ENCODE peak calls at places on chromosomes 5 and 9, in nine cellular contexts. X is CD8-positive, alpha-beta T cell; W is prostate gland; F is brain microvascular endothelial cell; P is choroid plexus epithelial cell; Q is osteocyte; H is cardiac muscle cell; C is fibroblast of lung; R is WTC11. N is an unnamed sample.

GRCh38 chr9:75418518-75418917 is 330.2 kb downstream of the OSTF1 start:
- DNase-seq in X (no peak), W (no peak), F (no peak), P (no peak), Q (no peak), H (no peak), C (no peak), R (no peak), N (no peak)

GRCh38 chr5:10860645-10861455 is 99.8 kb upstream of the DAP start:
- DNase-seq in X (no peak), W (no peak), F (peak; percentile 36), P (peak; percentile 41), Q (no peak), H (no peak), C (peak; percentile 27), R (no peak), N (no peak)

GRCh38 chr5:78930742-78931141 is 54.4 kb downstream of the ARSB start:
- DNase-seq in X (no peak), W (no peak), F (peak; percentile 83), P (peak; percentile 94), Q (no peak), H (peak; percentile 13), C (peak; percentile 13), R (no peak), N (no peak)

GRCh38 chr5:132180134-132180745 is 47.4 kb downstream of the P4HA2 start:
- DNase-seq in X (no peak), W (no peak), F (peak; percentile 26), P (peak; percentile 86), Q (no peak), H (peak; percentile 39), C (peak; percentile 81), R (no peak), N (no peak)

GRCh38 chr5:126988021-126988569 is 42.3 kb downstream of the MARCHF3 start:
- DNase-seq in X (peak; percentile 42), W (no peak), F (no peak), P (no peak), Q (no peak), H (no peak), C (no peak), R (no peak), N (no peak)

GRCh38 chr9:90098456-90098855 is 493.6 kb downstream of the GADD45G start:
- DNase-seq in X (no peak), W (no peak), F (no peak), P (no peak), Q (no peak), H (no peak), C (no peak), R (no peak), N (no peak)

GRCh38 chr9:91572044-91572443 is 148.4 kb upstream of the NFIL3 start:
- DNase-seq in X (no peak), W (peak; percentile 19), F (no peak), P (peak; percentile 11), Q (no peak), H (peak; percentile 42), C (peak; percentile 9), R (no peak), N (no peak)

GRCh38 chr9:124225945-124226344 is 31.8 kb upstream of the NEK6 start:
- DNase-seq in X (no peak), W (no peak), F (no peak), P (no peak), Q (no peak), H (no peak), C (no peak), R (no peak), N (no peak)

GRCh38 chr5:52787600-52788504 is at the start of the genes ITGA1 and PELO:
- DNase-seq in X (peak; percentile 65), W (peak; percentile 58), F (peak; percentile 83), P (peak; percentile 82), Q (peak; percentile 91), H (peak; percentile 81), C (peak; percentile 88), R (peak; percentile 77), N (peak; percentile 73)

GRCh38 chr5:138903113-138903789 is 28.1 kb upstream of the LRRTM2 start:
- DNase-seq in X (no peak), W (no peak), F (peak; percentile 62), P (peak; percentile 79), Q (no peak), H (no peak), C (peak; percentile 38), R (no peak), N (no peak)

GRCh38 chr9:124377551-124377950 is 37.7 kb downstream of the PSMB7 start:
- DNase-seq in X (no peak), W (no peak), F (no peak), P (no peak), Q (no peak), H (no peak), C (no peak), R (no peak), N (no peak)

GRCh38 chr5:60092671-60093422 is 199.3 kb upstream of the PDE4D start:
- DNase-seq in X (no peak), W (no peak), F (peak; percentile 76), P (peak; percentile 54), Q (no peak), H (no peak), C (no peak), R (no peak), N (no peak)

GRCh38 chr5:129063483-129064136 is 30.9 kb upstream of the ISOC1 start:
- DNase-seq in X (no peak), W (peak; percentile 8), F (no peak), P (peak; percentile 22), Q (no peak), H (no peak), C (peak; percentile 65), R (no peak), N (no peak)

GRCh38 chr9:79264511-79265448 is 307.0 kb upstream of the TLE4 start:
- DNase-seq in X (no peak), W (no peak), F (no peak), P (no peak), Q (no peak), H (no peak), C (no peak), R (no peak), N (no peak)

GRCh38 chr5:108749130-108749861 is 1.6 kb downstream of the FER start:
- DNase-seq in X (no peak), W (peak; percentile 59), F (no peak), P (peak; percentile 24), Q (no peak), H (peak; percentile 89), C (no peak), R (no peak), N (no peak)

DNA sequence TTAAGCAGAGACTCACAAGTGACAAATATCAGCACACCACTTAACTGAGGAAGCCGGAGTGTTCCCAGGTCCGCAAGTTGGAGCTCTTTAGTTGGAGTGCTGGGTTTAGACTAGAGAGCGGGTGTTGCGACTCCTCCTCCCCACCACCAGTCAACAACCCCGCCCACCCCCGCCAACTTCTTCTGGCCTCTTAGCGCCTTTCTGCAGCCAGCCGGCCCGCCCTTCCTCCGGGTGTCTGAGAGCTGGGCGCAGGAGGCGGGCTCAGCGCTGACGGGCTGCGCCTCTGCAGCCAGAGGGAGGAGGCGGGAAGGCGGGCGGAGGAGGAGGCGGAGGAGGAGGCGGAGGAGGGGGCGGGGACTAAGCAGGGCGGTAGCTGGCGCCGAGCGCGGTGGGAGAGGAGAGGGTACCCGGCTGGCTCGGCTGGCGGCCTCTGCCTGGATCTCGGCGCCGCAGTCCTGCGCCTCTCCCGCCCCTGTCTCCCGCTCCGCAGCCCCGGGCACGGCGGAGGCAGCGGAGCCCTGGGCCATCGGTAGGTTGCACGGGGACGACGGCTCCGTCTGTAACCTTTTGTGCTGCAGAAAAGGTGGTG is at the start of gene MACIR:
- DNase-seq in X (peak; percentile 94), W (peak; percentile 95), F (peak; percentile 96), P (peak; percentile 99), Q (peak; percentile 99), H (peak; percentile 98), C (peak; percentile 95), R (peak; percentile 97), N (peak; percentile 96)
- TF ChIP-seq CTCF in X (no peak), W (no peak), F (no peak), P (peak; percentile 36), Q (peak; percentile 12), H (no peak), C (peak; percentile 10), R (no peak), N (no peak)

DNA sequence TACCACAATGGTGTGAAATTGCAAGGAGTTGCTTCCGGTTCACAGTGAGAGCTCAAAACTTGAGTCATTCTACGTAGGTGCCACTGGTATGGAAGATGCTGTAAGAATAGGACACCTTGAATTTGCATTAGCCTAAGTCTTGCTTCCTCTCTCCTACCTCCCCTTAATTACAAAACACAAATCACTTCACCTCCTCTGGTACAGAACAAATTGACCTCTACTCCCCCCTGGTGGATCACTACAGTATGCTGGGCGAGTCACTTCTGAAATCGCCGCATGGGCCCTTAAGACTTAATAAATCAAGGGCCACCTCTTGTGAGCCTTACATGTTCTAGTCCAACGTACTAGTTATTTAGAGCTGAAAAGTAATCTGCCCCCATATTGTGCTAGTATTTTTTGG is 145.3 kb upstream of the SMARCA2 start:
- DNase-seq in X (no peak), W (peak; percentile 8), F (no peak), P (peak; percentile 13), Q (no peak), H (peak; percentile 63), C (no peak), R (peak; percentile 66), N (no peak)
- TF ChIP-seq CTCF in X (peak; percentile 33), W (no peak), F (peak; percentile 26), P (peak; percentile 45), Q (peak; percentile 30), H (peak; percentile 34), C (peak; percentile 28), R (peak; percentile 58), N (peak; percentile 74)

GRCh38 chr5:56827923-56828322 is 12.6 kb downstream of the MAP3K1 start:
- DNase-seq in X (no peak), W (no peak), F (no peak), P (no peak), Q (no peak), H (no peak), C (no peak), R (no peak), N (no peak)

GRCh38 chr5:56825222-56825824 is 10.0 kb downstream of the MAP3K1 start:
- DNase-seq in X (no peak), W (no peak), F (no peak), P (no peak), Q (no peak), H (peak; percentile 34), C (no peak), R (no peak), N (no peak)

GRCh38 chr5:56824019-56824418 is 8.7 kb downstream of the MAP3K1 start:
- DNase-seq in X (no peak), W (no peak), F (no peak), P (no peak), Q (no peak), H (no peak), C (no peak), R (no peak), N (no peak)

GRCh38 chr5:56829137-56829536 is 13.8 kb downstream of the MAP3K1 start:
- DNase-seq in X (peak; percentile 68), W (no peak), F (peak; percentile 32), P (no peak), Q (no peak), H (no peak), C (no peak), R (no peak), N (no peak)

GRCh38 chr5:56827043-56827442 is 11.7 kb downstream of the MAP3K1 start:
- DNase-seq in X (no peak), W (no peak), F (no peak), P (no peak), Q (no peak), H (no peak), C (no peak), R (peak; percentile 41), N (no peak)
- TF ChIP-seq CTCF in X (peak; percentile 14), W (no peak), F (peak; percentile 66), P (peak; percentile 56), Q (peak; percentile 22), H (peak; percentile 33), C (peak; percentile 39), R (no peak), N (peak; percentile 62)

GRCh38 chr5:141951341-141951781 is 6.6 kb downstream of the PCDH12 start:
- DNase-seq in X (no peak), W (no peak), F (no peak), P (peak; percentile 26), Q (no peak), H (peak; percentile 52), C (no peak), R (peak; percentile 78), N (no peak)
- TF ChIP-seq CTCF in X (peak; percentile 49), W (no peak), F (peak; percentile 77), P (peak; percentile 68), Q (peak; percentile 40), H (peak; percentile 56), C (peak; percentile 47), R (peak; percentile 80), N (peak; percentile 69)

N was measured in type B pancreatic cell.